ENCODE peak calls at places on chromosomes 3 and 15, in nine cellular contexts. N, I, S, L, V, M, B, Z and G are unnamed samples.

GRCh38 chr3:9101286-9101685 is 138.0 kb upstream of the RAD18 start:
- DNase-seq in N (peak; percentile 81), I (no peak), S (no peak), L (no peak), V (no peak), M (no peak), B (no peak), Z (no peak), G (no peak)

GRCh38 chr15:62782100-62782791 is 260.3 kb upstream of the TPM1 start:
- DNase-seq in N (peak; percentile 62), I (no peak), S (peak; percentile 93), L (no peak), V (peak; percentile 64), M (peak; percentile 93), B (peak; percentile 73), Z (peak; percentile 85), G (peak; percentile 30)

GRCh38 chr3:78029775-78030174 is 989.9 kb downstream of the ROBO2 start:
- DNase-seq in N (peak; percentile 46), I (peak; percentile 39), S (no peak), L (peak; percentile 71), V (no peak), M (no peak), B (no peak), Z (no peak), G (no peak)

GRCh38 chr3:135504084-135504685 is 461.3 kb upstream of the PPP2R3A start:
- DNase-seq in N (no peak), I (no peak), S (no peak), L (no peak), V (no peak), M (no peak), B (no peak), Z (no peak), G (no peak)

GRCh38 chr3:7392206-7392605 is 531.3 kb downstream of the GRM7 start:
- DNase-seq in N (no peak), I (no peak), S (no peak), L (no peak), V (no peak), M (no peak), B (no peak), Z (no peak), G (no peak)

GRCh38 chr3:72904156-72904555 is 16.3 kb downstream of the GXYLT2 start:
- DNase-seq in N (no peak), I (no peak), S (no peak), L (no peak), V (no peak), M (no peak), B (no peak), Z (no peak), G (no peak)

GRCh38 chr3:48656841-48657281 is 5.8 kb downstream of the CELSR3 start:
- DNase-seq in N (peak; percentile 69), I (no peak), S (no peak), L (no peak), V (no peak), M (no peak), B (no peak), Z (no peak), G (no peak)

GRCh38 chr3:173745952-173746682 is 348.6 kb downstream of the NLGN1 start:
- DNase-seq in N (no peak), I (no peak), S (no peak), L (no peak), V (no peak), M (no peak), B (no peak), Z (peak; percentile 16), G (no peak)

GRCh38 chr3:124878561-124879394 is 8.4 kb downstream of the ITGB5 start:
- DNase-seq in N (no peak), I (peak; percentile 53), S (peak; percentile 31), L (no peak), V (no peak), M (peak; percentile 65), B (peak; percentile 61), Z (peak; percentile 44), G (peak; percentile 89)

GRCh38 chr3:159082514-159082913 is 280.7 kb downstream of the MFSD1 start:
- DNase-seq in N (no peak), I (no peak), S (no peak), L (no peak), V (no peak), M (no peak), B (no peak), Z (no peak), G (no peak)

GRCh38 chr15:68638953-68639500 is 60.2 kb downstream of the CORO2B start:
- DNase-seq in N (no peak), I (peak; percentile 25), S (no peak), L (no peak), V (no peak), M (no peak), B (no peak), Z (no peak), G (no peak)

GRCh38 chr3:29408676-29409075 is 127.8 kb downstream of the RBMS3 start:
- DNase-seq in N (no peak), I (no peak), S (no peak), L (no peak), V (no peak), M (no peak), B (no peak), Z (no peak), G (no peak)

GRCh38 chr3:122679467-122680291 is 960 bp upstream of the PARP14 start:
- DNase-seq in N (peak; percentile 29), I (peak; percentile 64), S (peak; percentile 21), L (no peak), V (no peak), M (peak; percentile 24), B (peak; percentile 56), Z (peak; percentile 38), G (peak; percentile 65)

GRCh38 chr3:23086831-23087230 is 116.3 kb upstream of the UBE2E2 start:
- DNase-seq in N (no peak), I (no peak), S (no peak), L (no peak), V (no peak), M (no peak), B (no peak), Z (no peak), G (no peak)

GRCh38 chr3:52318186-52318793 is 2.2 kb downstream of the DNAH1 start:
- DNase-seq in N (no peak), I (no peak), S (no peak), L (peak; percentile 81), V (no peak), M (no peak), B (no peak), Z (no peak), G (no peak)

GRCh38 chr15:62624541-62625399 is 417.8 kb upstream of the TPM1 start:
- DNase-seq in N (no peak), I (no peak), S (peak; percentile 14), L (no peak), V (no peak), M (no peak), B (peak; percentile 37), Z (no peak), G (no peak)

GRCh38 chr3:181637056-181637798 is 74.5 kb upstream of the SOX2 start:
- DNase-seq in N (no peak), I (no peak), S (no peak), L (no peak), V (no peak), M (no peak), B (no peak), Z (no peak), G (no peak)

DNA sequence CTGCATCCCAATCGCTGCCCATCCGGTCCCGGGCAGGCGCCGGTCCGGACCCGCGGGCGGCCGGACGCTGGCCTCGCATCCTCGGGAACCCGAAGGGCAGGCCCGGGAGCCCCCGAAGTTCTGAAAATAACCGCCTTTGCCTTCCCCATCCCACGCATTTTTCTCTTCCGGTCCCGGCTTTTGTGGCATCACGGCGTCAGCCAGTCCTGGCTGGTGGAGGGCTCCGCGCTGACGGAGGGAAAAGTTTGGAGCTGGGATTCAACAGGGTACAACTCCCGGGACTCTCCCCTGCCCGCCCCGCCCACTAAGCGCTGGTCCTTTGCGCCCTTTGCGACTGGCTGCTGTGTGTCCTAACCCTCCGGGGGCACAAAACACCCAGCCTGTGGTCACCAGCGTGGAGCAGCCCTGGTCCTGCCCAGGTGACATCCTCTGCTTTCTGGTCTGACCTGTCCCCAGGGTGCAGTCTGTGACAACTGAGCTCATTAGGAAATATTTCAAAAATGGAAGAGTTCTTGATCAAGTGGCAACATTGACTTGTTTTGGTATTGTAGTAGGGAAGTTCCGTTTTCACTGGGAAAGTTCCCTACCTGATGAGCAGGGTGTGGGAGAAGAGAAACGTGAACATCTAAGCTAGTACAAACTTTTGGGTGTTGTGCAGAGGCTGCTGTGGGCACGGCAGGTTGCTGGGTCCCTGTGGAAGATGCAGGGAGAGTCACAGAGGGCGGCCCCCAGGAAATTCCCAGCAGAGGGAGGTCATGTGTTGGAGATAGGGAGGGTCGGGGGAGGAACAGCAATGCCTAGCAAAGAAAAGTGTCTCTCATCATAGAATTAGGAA is 754 bp downstream of the ARNT2 start:
- DNase-seq in N (peak; percentile 55), I (no peak), S (peak; percentile 11), L (peak; percentile 77), V (no peak), M (no peak), B (peak; percentile 30), Z (no peak), G (no peak)
- H3K27me3 ChIP-seq in N (peaks cover 4% of the 10 kb centered on the region), I (no peaks in the 10 kb centered on the region), S (peaks cover 20% of the 10 kb centered on the region), L (peaks cover 6% of the 10 kb centered on the region), V (peaks cover 15% of the 10 kb centered on the region), M (no peaks in the 10 kb centered on the region), B (no peaks in the 10 kb centered on the region), Z (no peaks in the 10 kb centered on the region), G (no peaks in the 10 kb centered on the region)

GRCh38 chr15:47186071-47186470 is 531.2 kb upstream of the SEMA6D start:
- DNase-seq in N (no peak), I (no peak), S (no peak), L (no peak), V (no peak), M (no peak), B (no peak), Z (no peak), G (no peak)
- H3K27me3 ChIP-seq in N (peaks cover 36% of the 10 kb centered on the region), I (no peaks in the 10 kb centered on the region), S (peaks cover 65% of the 10 kb centered on the region), L (peaks cover 38% of the 10 kb centered on the region), V (peaks cover 40% of the 10 kb centered on the region), M (peaks cover 31% of the 10 kb centered on the region), B (peaks cover 33% of the 10 kb centered on the region), Z (no peaks in the 10 kb centered on the region), G (no peaks in the 10 kb centered on the region)

DNA sequence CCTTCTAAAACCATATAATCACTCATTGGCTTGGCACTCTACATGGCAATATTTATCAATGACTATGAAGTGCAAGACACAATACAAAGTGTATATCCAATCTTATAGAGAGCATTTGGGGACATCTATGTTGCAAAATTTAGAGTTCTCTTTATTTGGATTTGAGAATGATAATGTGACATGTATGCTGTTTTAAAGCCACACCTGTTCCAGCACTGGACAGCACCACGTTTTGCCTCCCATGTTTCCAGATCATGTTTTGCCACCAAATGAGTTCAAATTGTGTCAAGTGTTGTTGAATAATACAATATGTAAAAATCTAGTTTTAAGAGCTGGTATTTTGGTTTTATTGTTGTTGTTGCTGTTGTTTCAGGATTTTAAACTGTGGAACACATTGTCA is 33.3 kb upstream of the GOLGA8A start:
- DNase-seq in N (no peak), I (no peak), S (no peak), L (no peak), V (no peak), M (no peak), B (no peak), Z (no peak), G (no peak)
- H3K27me3 ChIP-seq in N (no peaks in the 10 kb centered on the region), I (no peaks in the 10 kb centered on the region), S (no peaks in the 10 kb centered on the region), L (no peaks in the 10 kb centered on the region), V (no peaks in the 10 kb centered on the region), M (no peaks in the 10 kb centered on the region), B (no peaks in the 10 kb centered on the region), Z (no peaks in the 10 kb centered on the region), G (no peaks in the 10 kb centered on the region)

DNA sequence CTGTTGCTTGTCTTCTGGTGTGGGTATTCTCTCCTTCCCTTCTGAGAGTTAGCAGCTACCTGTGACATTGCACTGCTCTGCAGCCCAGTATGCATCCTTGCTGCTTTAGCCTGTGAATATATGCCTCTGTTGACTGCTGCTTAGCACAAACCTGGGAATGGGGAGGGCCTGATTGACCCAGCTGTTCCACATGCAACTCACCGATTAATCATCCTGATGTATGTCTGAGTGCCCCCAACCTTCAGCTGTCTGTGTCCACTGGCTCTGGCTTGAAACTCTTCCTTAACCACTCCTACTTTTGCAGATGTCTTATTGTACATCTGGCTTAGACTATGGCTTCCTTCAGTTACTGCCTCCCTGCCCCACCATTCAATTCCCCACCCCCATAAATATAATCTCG is 119.1 kb downstream of the RASA2 start:
- DNase-seq in N (no peak), I (no peak), S (no peak), L (no peak), V (no peak), M (no peak), B (no peak), Z (no peak), G (no peak)
- H3K27me3 ChIP-seq in N (no peaks in the 10 kb centered on the region), I (no peaks in the 10 kb centered on the region), S (no peaks in the 10 kb centered on the region), L (no peaks in the 10 kb centered on the region), V (no peaks in the 10 kb centered on the region), M (no peaks in the 10 kb centered on the region), B (no peaks in the 10 kb centered on the region), Z (no peaks in the 10 kb centered on the region), G (no peaks in the 10 kb centered on the region)